ENCODE peak calls at places on chromosome 11, in nine cellular contexts. O is colonic mucosa; E is cardiac muscle cell; Z is stomach; A is GM23248; S is iPS-NIHi11; J is stimulated activated naive CD8-positive, alpha-beta T cell treated with anti-CD3 and anti-CD28 coated beads, Interleukin-15, Interleukin-2, amounts not matched to agents 100 U/mL and 50 U/mL, for 24 hours; X is activated CD4-positive, alpha-beta T cell treated with anti-CD3 and anti-CD28 coated beads, Interleukin-2, amount 10 ng/mL, durations not matched to agents 7 days and 5 days; N is GM03348. C is an unnamed sample.

GRCh38 chr11:19935507-19935906 is 222.9 kb downstream of the NAV2 start:
- DNase-seq in O (no peak), E (peak), Z (no peak), A (peak), S (peak), J (no peak), X (no peak), N (peak), C (no peak)

GRCh38 chr11:65781152-65781961 is 581 bp upstream of the AP5B1 start:
- DNase-seq in O (peak), E (peak), Z (no peak), A (peak), S (peak), J (no peak), X (no peak), N (peak), C (no peak)

GRCh38 chr11:44955019-44955738 is 4.5 kb upstream of the TP53I11 start:
- DNase-seq in O (peak), E (no peak), Z (peak), A (peak), S (no peak), J (peak), X (no peak), N (peak), C (peak)

GRCh38 chr11:133403900-133404299 is 128.4 kb downstream of the OPCML start:
- DNase-seq in O (no peak), E (no peak), Z (no peak), A (no peak), S (peak), J (peak), X (no peak), N (no peak), C (peak)

GRCh38 chr11:26556582-26556981 is 15.5 kb downstream of the MUC15 start:
- DNase-seq in O (no peak), E (no peak), Z (no peak), A (no peak), S (no peak), J (no peak), X (no peak), N (no peak), C (no peak)

GRCh38 chr11:60345489-60345888 is 18.4 kb downstream of the MS4A6E start:
- DNase-seq in O (no peak), E (peak), Z (peak), A (peak), S (peak), J (peak), X (peak), N (no peak), C (peak)

GRCh38 chr11:2327032-2327431 is 25.2 kb downstream of the TSPAN32 start:
- DNase-seq in O (no peak), E (no peak), Z (no peak), A (no peak), S (no peak), J (no peak), X (no peak), N (no peak), C (no peak)

GRCh38 chr11:61004037-61004641 is 32.7 kb downstream of the CD6 start:
- DNase-seq in O (no peak), E (no peak), Z (no peak), A (no peak), S (no peak), J (no peak), X (peak), N (no peak), C (no peak)

GRCh38 chr11:43578346-43579170 is 102.0 kb upstream of the HSD17B12 start:
- DNase-seq in O (no peak), E (no peak), Z (no peak), A (peak), S (no peak), J (peak), X (no peak), N (no peak), C (no peak)

GRCh38 chr11:12361650-12362049 is 15.7 kb upstream of the PARVA start:
- DNase-seq in O (no peak), E (no peak), Z (no peak), A (no peak), S (no peak), J (no peak), X (no peak), N (no peak), C (no peak)

GRCh38 chr11:74474316-74474715 is 7.0 kb upstream of the KCNE3 start:
- DNase-seq in O (peak), E (no peak), Z (no peak), A (no peak), S (no peak), J (no peak), X (no peak), N (no peak), C (no peak)

GRCh38 chr11:27153136-27153535 is 112.5 kb downstream of the BBOX1 start:
- DNase-seq in O (no peak), E (no peak), Z (no peak), A (no peak), S (no peak), J (no peak), X (no peak), N (no peak), C (no peak)

GRCh38 chr11:106031210-106031845 is 9.3 kb upstream of the MSANTD4 start:
- DNase-seq in O (no peak), E (no peak), Z (no peak), A (peak), S (no peak), J (no peak), X (no peak), N (no peak), C (no peak)

GRCh38 chr11:78941226-78941851 is 366.7 kb upstream of the NARS2 start:
- DNase-seq in O (no peak), E (peak), Z (no peak), A (no peak), S (no peak), J (no peak), X (no peak), N (no peak), C (no peak)

GRCh38 chr11:27464155-27464759 is 8.3 kb downstream of the LGR4 start:
- DNase-seq in O (peak), E (no peak), Z (no peak), A (peak), S (peak), J (no peak), X (no peak), N (peak), C (peak)

GRCh38 chr11:106399075-106399500 is 321.6 kb downstream of the AASDHPPT start:
- DNase-seq in O (no peak), E (no peak), Z (no peak), A (peak), S (no peak), J (no peak), X (no peak), N (peak), C (no peak)

GRCh38 chr11:134524201-134524600 is 112.2 kb upstream of the B3GAT1 start:
- DNase-seq in O (no peak), E (no peak), Z (no peak), A (no peak), S (no peak), J (no peak), X (no peak), N (no peak), C (no peak)

GRCh38 chr11:8754241-8754640 is 71.6 kb downstream of the RPL27A start:
- DNase-seq in O (no peak), E (no peak), Z (no peak), A (peak), S (no peak), J (no peak), X (no peak), N (peak), C (no peak)

GRCh38 chr11:37504066-37504611 is 906.1 kb upstream of the RAG2 start:
- DNase-seq in O (no peak), E (no peak), Z (no peak), A (peak), S (no peak), J (no peak), X (no peak), N (peak), C (peak)

GRCh38 chr11:1387521-1387920 is 2.2 kb upstream of the BRSK2 start:
- DNase-seq in O (no peak), E (no peak), Z (no peak), A (no peak), S (no peak), J (no peak), X (no peak), N (no peak), C (no peak)

GRCh38 chr11:66459138-66459778 is 7.4 kb upstream of the PELI3 start:
- DNase-seq in O (no peak), E (no peak), Z (no peak), A (no peak), S (no peak), J (peak), X (no peak), N (no peak), C (no peak)

GRCh38 chr11:96340555-96340885 is 2.5 kb downstream of the MAML2 start:
- DNase-seq in O (no peak), E (no peak), Z (no peak), A (peak), S (no peak), J (no peak), X (no peak), N (peak), C (no peak)

GRCh38 chr11:128195756-128196155 is 391.6 kb downstream of the ETS1 start:
- DNase-seq in O (no peak), E (no peak), Z (no peak), A (peak), S (no peak), J (no peak), X (no peak), N (no peak), C (no peak)

GRCh38 chr11:69950120-69950519 is 128.0 kb upstream of the ANO1 start:
- DNase-seq in O (peak), E (no peak), Z (no peak), A (peak), S (peak), J (peak), X (peak), N (no peak), C (peak)

GRCh38 chr11:119470316-119471266 is 47.6 kb upstream of the THY1 start:
- DNase-seq in O (no peak), E (no peak), Z (no peak), A (peak), S (no peak), J (no peak), X (no peak), N (peak), C (no peak)

GRCh38 chr11:100759106-100759505 is 72.0 kb downstream of the ARHGAP42 start:
- DNase-seq in O (peak), E (peak), Z (no peak), A (no peak), S (no peak), J (no peak), X (no peak), N (no peak), C (no peak)

GRCh38 chr11:75320046-75320618 is 31.3 kb downstream of the ARRB1 start:
- DNase-seq in O (no peak), E (no peak), Z (no peak), A (no peak), S (no peak), J (no peak), X (no peak), N (no peak), C (no peak)

GRCh38 chr11:76803023-76803422 is 19.9 kb downstream of the TSKU start:
- DNase-seq in O (peak), E (no peak), Z (no peak), A (peak), S (peak), J (no peak), X (no peak), N (peak), C (no peak)

GRCh38 chr11:81237139-81237538 is 1496.5 kb downstream of the FAM181B start:
- DNase-seq in O (peak), E (peak), Z (no peak), A (peak), S (peak), J (no peak), X (no peak), N (peak), C (peak)

GRCh38 chr11:36119300-36119699 is 169.9 kb downstream of the COMMD9 start:
- DNase-seq in O (no peak), E (no peak), Z (no peak), A (no peak), S (no peak), J (no peak), X (no peak), N (no peak), C (no peak)

GRCh38 chr11:11624926-11625325 is 3.1 kb upstream of the GALNT18 start:
- DNase-seq in O (no peak), E (no peak), Z (no peak), A (no peak), S (no peak), J (no peak), X (no peak), N (no peak), C (no peak)

GRCh38 chr11:75820636-75821035 is 5.6 kb downstream of the UVRAG start:
- DNase-seq in O (no peak), E (no peak), Z (no peak), A (peak), S (no peak), J (no peak), X (no peak), N (no peak), C (no peak)

GRCh38 chr11:73171762-73172161 is 29.6 kb upstream of the FCHSD2 start:
- DNase-seq in O (no peak), E (no peak), Z (no peak), A (peak), S (no peak), J (no peak), X (no peak), N (no peak), C (no peak)

GRCh38 chr11:17645190-17645970 is 74.0 kb upstream of the MYOD1 start:
- DNase-seq in O (no peak), E (no peak), Z (no peak), A (no peak), S (no peak), J (no peak), X (no peak), N (peak), C (no peak)

GRCh38 chr11:34154059-34154875 is 48.8 kb downstream of the NAT10 start:
- DNase-seq in O (no peak), E (no peak), Z (no peak), A (no peak), S (no peak), J (no peak), X (no peak), N (no peak), C (peak)

GRCh38 chr11:119617343-119617713 is 111.7 kb downstream of the NECTIN1 start:
- DNase-seq in O (no peak), E (no peak), Z (no peak), A (peak), S (no peak), J (no peak), X (no peak), N (peak), C (no peak)

GRCh38 chr11:105274631-105275030 is 135.1 kb upstream of the CARD18 start:
- DNase-seq in O (no peak), E (no peak), Z (no peak), A (peak), S (no peak), J (no peak), X (no peak), N (no peak), C (peak)

GRCh38 chr11:68212421-68213134 is 518 bp downstream of the KMT5B start:
- DNase-seq in O (peak), E (peak), Z (peak), A (peak), S (peak), J (peak), X (peak), N (peak), C (peak)

C was measured in SK-MEL-5.